ENCODE peak calls at places on chromosomes 7 and 10, in ten cellular contexts. One of them, this sample, is unnamed.

GRCh38 chr7:29488203-29488970 is 75.2 kb upstream of the PRR15 start:
- DNase-seq in cardiac fibroblast: peak
- DNase-seq in brain microvascular endothelial cell: no peak
- DNase-seq in hepatocyte: no peak
- DNase-seq in cardiac muscle cell: no peak
- DNase-seq in choroid plexus epithelial cell: peak
- DNase-seq in heart left ventricle: no peak
- DNase-seq in neural progenitor cell: no peak
- DNase-seq in fibroblast of lung: peak
- DNase-seq in stomach: no peak
- DNase-seq in this sample: no peak

GRCh38 chr10:72315611-72316385 is 38.9 kb downstream of the DNAJB12 start:
- DNase-seq in cardiac fibroblast: peak
- DNase-seq in brain microvascular endothelial cell: no peak
- DNase-seq in hepatocyte: peak
- DNase-seq in cardiac muscle cell: peak
- DNase-seq in choroid plexus epithelial cell: peak
- DNase-seq in heart left ventricle: peak
- DNase-seq in neural progenitor cell: no peak
- DNase-seq in fibroblast of lung: peak
- DNase-seq in stomach: peak
- DNase-seq in this sample: peak

GRCh38 chr10:71390435-71390820 is 6.3 kb upstream of the CDH23 start:
- DNase-seq in cardiac fibroblast: no peak
- DNase-seq in brain microvascular endothelial cell: no peak
- DNase-seq in hepatocyte: no peak
- DNase-seq in cardiac muscle cell: no peak
- DNase-seq in choroid plexus epithelial cell: no peak
- DNase-seq in heart left ventricle: no peak
- DNase-seq in neural progenitor cell: no peak
- DNase-seq in fibroblast of lung: no peak
- DNase-seq in stomach: no peak
- DNase-seq in this sample: no peak

GRCh38 chr10:133294189-133294588 is 14.5 kb downstream of the TUBGCP2 start:
- DNase-seq in cardiac fibroblast: no peak
- DNase-seq in brain microvascular endothelial cell: no peak
- DNase-seq in hepatocyte: no peak
- DNase-seq in cardiac muscle cell: no peak
- DNase-seq in choroid plexus epithelial cell: no peak
- DNase-seq in heart left ventricle: no peak
- DNase-seq in neural progenitor cell: no peak
- DNase-seq in fibroblast of lung: no peak
- DNase-seq in stomach: no peak
- DNase-seq in this sample: peak

GRCh38 chr10:74437822-74438221 is 286.8 kb downstream of the ADK start:
- DNase-seq in cardiac fibroblast: peak
- DNase-seq in brain microvascular endothelial cell: peak
- DNase-seq in hepatocyte: no peak
- DNase-seq in cardiac muscle cell: peak
- DNase-seq in choroid plexus epithelial cell: peak
- DNase-seq in heart left ventricle: no peak
- DNase-seq in neural progenitor cell: no peak
- DNase-seq in fibroblast of lung: peak
- DNase-seq in stomach: no peak
- DNase-seq in this sample: peak

GRCh38 chr10:103079946-103080345 is 113.1 kb downstream of the NT5C2 start:
- DNase-seq in cardiac fibroblast: no peak
- DNase-seq in brain microvascular endothelial cell: no peak
- DNase-seq in hepatocyte: no peak
- DNase-seq in cardiac muscle cell: no peak
- DNase-seq in choroid plexus epithelial cell: no peak
- DNase-seq in heart left ventricle: no peak
- DNase-seq in neural progenitor cell: no peak
- DNase-seq in fibroblast of lung: no peak
- DNase-seq in stomach: no peak
- DNase-seq in this sample: no peak

GRCh38 chr10:102537948-102538347 is 34.2 kb downstream of the SUFU start:
- DNase-seq in cardiac fibroblast: no peak
- DNase-seq in brain microvascular endothelial cell: no peak
- DNase-seq in hepatocyte: no peak
- DNase-seq in cardiac muscle cell: no peak
- DNase-seq in choroid plexus epithelial cell: no peak
- DNase-seq in heart left ventricle: no peak
- DNase-seq in neural progenitor cell: no peak
- DNase-seq in fibroblast of lung: no peak
- DNase-seq in stomach: no peak
- DNase-seq in this sample: no peak

GRCh38 chr7:150879345-150879744 is 27.0 kb downstream of the AOC1 start:
- DNase-seq in cardiac fibroblast: peak
- DNase-seq in brain microvascular endothelial cell: peak
- DNase-seq in hepatocyte: no peak
- DNase-seq in cardiac muscle cell: peak
- DNase-seq in choroid plexus epithelial cell: no peak
- DNase-seq in heart left ventricle: no peak
- DNase-seq in neural progenitor cell: no peak
- DNase-seq in fibroblast of lung: no peak
- DNase-seq in stomach: no peak
- DNase-seq in this sample: no peak

GRCh38 chr10:58435297-58435696 is 50.1 kb downstream of the TFAM start:
- DNase-seq in cardiac fibroblast: peak
- DNase-seq in brain microvascular endothelial cell: peak
- DNase-seq in hepatocyte: peak
- DNase-seq in cardiac muscle cell: peak
- DNase-seq in choroid plexus epithelial cell: peak
- DNase-seq in heart left ventricle: no peak
- DNase-seq in neural progenitor cell: no peak
- DNase-seq in fibroblast of lung: peak
- DNase-seq in stomach: no peak
- DNase-seq in this sample: peak

GRCh38 chr7:7761340-7761973 is 43.0 kb upstream of the RPA3 start:
- DNase-seq in cardiac fibroblast: peak
- DNase-seq in brain microvascular endothelial cell: no peak
- DNase-seq in hepatocyte: peak
- DNase-seq in cardiac muscle cell: peak
- DNase-seq in choroid plexus epithelial cell: peak
- DNase-seq in heart left ventricle: no peak
- DNase-seq in neural progenitor cell: no peak
- DNase-seq in fibroblast of lung: peak
- DNase-seq in stomach: no peak
- DNase-seq in this sample: peak
- TF ChIP-seq CTCF in cardiac fibroblast: peak
- TF ChIP-seq CTCF in brain microvascular endothelial cell: peak
- TF ChIP-seq CTCF in hepatocyte: peak
- TF ChIP-seq CTCF in cardiac muscle cell: peak
- TF ChIP-seq CTCF in choroid plexus epithelial cell: peak
- TF ChIP-seq CTCF in heart left ventricle: peak
- TF ChIP-seq CTCF in neural progenitor cell: no peak
- TF ChIP-seq CTCF in fibroblast of lung: peak
- TF ChIP-seq CTCF in stomach: peak
- TF ChIP-seq CTCF in this sample: peak

DNA sequence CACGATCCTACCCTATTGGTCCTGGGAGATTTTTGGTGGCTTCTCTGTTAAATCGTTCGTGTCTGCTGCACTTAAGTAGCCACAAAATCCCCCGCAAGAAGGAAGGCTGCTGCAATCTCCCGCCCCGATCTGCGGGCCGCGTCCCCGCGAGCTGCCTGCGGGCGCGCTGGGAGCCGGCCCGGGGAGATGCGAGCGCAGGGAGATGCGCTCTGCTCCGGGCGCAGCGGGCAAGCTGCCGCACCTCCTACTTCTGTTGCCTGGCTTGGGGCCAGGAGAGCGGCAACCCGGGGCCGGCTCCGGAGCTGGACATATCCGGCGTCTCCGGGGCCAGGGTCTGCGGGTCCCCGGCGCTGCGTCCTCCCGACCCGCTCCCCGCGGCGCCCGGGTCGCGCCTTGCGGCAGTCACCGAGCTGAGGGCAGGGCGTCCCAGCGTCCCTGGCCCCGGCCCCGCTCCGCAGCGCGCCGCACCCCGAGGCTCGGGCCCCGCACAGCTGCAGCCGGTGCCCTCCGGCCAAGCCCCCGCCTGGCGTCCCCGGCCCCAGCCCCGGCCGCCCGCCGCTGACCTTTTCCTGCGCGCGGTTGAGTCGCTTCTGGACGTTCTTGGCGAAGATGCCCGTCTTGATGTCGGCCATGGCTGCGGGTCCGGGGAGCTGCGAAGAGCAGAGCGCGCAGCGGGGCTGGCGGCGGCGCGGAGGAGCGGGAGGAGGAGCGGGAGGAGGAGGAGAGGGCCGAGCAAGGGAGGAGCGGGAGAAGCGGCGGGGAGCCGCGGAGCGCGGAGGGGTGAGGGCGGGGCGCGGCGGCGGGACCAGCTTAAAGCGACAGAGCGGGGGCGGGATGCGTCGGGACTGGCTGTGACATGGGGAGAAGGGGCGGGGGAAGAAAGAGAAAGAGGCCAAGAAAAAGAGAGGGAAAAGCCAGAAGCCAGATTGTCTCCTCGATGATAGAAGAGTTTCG is at the start of gene AMPH:
- DNase-seq in cardiac fibroblast: peak
- DNase-seq in brain microvascular endothelial cell: peak
- DNase-seq in hepatocyte: peak
- DNase-seq in cardiac muscle cell: peak
- DNase-seq in choroid plexus epithelial cell: peak
- DNase-seq in heart left ventricle: peak
- DNase-seq in neural progenitor cell: peak
- DNase-seq in fibroblast of lung: peak
- DNase-seq in stomach: no peak
- DNase-seq in this sample: peak
- H3K4me3 ChIP-seq in cardiac fibroblast: peak
- H3K4me3 ChIP-seq in brain microvascular endothelial cell: peak
- H3K4me3 ChIP-seq in hepatocyte: peak
- H3K4me3 ChIP-seq in cardiac muscle cell: peak
- H3K4me3 ChIP-seq in choroid plexus epithelial cell: peak
- H3K4me3 ChIP-seq in heart left ventricle: peak
- H3K4me3 ChIP-seq in neural progenitor cell: peak
- H3K4me3 ChIP-seq in fibroblast of lung: peak
- H3K4me3 ChIP-seq in stomach: peak
- H3K4me3 ChIP-seq in this sample: peak

DNA sequence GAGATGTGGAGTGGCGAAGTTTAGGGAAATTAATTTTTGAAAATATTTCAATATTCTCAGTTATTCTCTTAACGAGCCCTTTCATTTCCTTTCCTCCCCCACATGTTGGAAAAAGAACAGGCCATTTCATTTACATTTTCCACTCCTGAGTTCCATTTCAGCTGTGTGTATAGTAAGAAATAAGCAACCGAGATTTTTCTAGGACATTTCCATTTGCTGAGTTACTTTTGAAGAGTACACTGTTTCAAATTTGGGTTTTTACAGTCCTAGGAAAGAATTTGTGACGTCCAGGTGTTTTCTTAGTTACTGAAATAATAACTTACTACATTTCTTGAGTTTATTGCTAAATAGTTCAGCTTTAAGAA is 1.2 kb downstream of the SEPTIN7 start:
- DNase-seq in cardiac fibroblast: no peak
- DNase-seq in brain microvascular endothelial cell: no peak
- DNase-seq in hepatocyte: no peak
- DNase-seq in cardiac muscle cell: no peak
- DNase-seq in choroid plexus epithelial cell: no peak
- DNase-seq in heart left ventricle: no peak
- DNase-seq in neural progenitor cell: no peak
- DNase-seq in fibroblast of lung: no peak
- DNase-seq in stomach: no peak
- DNase-seq in this sample: no peak
- TF ChIP-seq CTCF in cardiac fibroblast: no peak
- TF ChIP-seq CTCF in brain microvascular endothelial cell: no peak
- TF ChIP-seq CTCF in hepatocyte: no peak
- TF ChIP-seq CTCF in cardiac muscle cell: no peak
- TF ChIP-seq CTCF in choroid plexus epithelial cell: no peak
- TF ChIP-seq CTCF in heart left ventricle: no peak
- TF ChIP-seq CTCF in neural progenitor cell: no peak
- TF ChIP-seq CTCF in fibroblast of lung: no peak
- TF ChIP-seq CTCF in stomach: no peak
- TF ChIP-seq CTCF in this sample: no peak

GRCh38 chr7:44372560-44373417 is 47.4 kb upstream of the CAMK2B start:
- DNase-seq in cardiac fibroblast: no peak
- DNase-seq in brain microvascular endothelial cell: no peak
- DNase-seq in hepatocyte: no peak
- DNase-seq in cardiac muscle cell: no peak
- DNase-seq in choroid plexus epithelial cell: peak
- DNase-seq in heart left ventricle: no peak
- DNase-seq in neural progenitor cell: no peak
- DNase-seq in fibroblast of lung: no peak
- DNase-seq in stomach: no peak
- DNase-seq in this sample: peak

GRCh38 chr7:44373418-44373740 is 48.0 kb upstream of the CAMK2B start:
- DNase-seq in cardiac fibroblast: no peak
- DNase-seq in brain microvascular endothelial cell: no peak
- DNase-seq in hepatocyte: no peak
- DNase-seq in cardiac muscle cell: no peak
- DNase-seq in choroid plexus epithelial cell: no peak
- DNase-seq in heart left ventricle: no peak
- DNase-seq in neural progenitor cell: no peak
- DNase-seq in fibroblast of lung: no peak
- DNase-seq in stomach: no peak
- DNase-seq in this sample: no peak

GRCh38 chr7:44368885-44369284 is 43.5 kb upstream of the CAMK2B start:
- DNase-seq in cardiac fibroblast: no peak
- DNase-seq in brain microvascular endothelial cell: no peak
- DNase-seq in hepatocyte: no peak
- DNase-seq in cardiac muscle cell: no peak
- DNase-seq in choroid plexus epithelial cell: no peak
- DNase-seq in heart left ventricle: no peak
- DNase-seq in neural progenitor cell: no peak
- DNase-seq in fibroblast of lung: no peak
- DNase-seq in stomach: no peak
- DNase-seq in this sample: peak

GRCh38 chr7:44368455-44368854 is 43.1 kb upstream of the CAMK2B start:
- DNase-seq in cardiac fibroblast: no peak
- DNase-seq in brain microvascular endothelial cell: no peak
- DNase-seq in hepatocyte: no peak
- DNase-seq in cardiac muscle cell: no peak
- DNase-seq in choroid plexus epithelial cell: no peak
- DNase-seq in heart left ventricle: no peak
- DNase-seq in neural progenitor cell: no peak
- DNase-seq in fibroblast of lung: no peak
- DNase-seq in stomach: peak
- DNase-seq in this sample: no peak

GRCh38 chr7:44367475-44368030 is 42.2 kb upstream of the CAMK2B start:
- DNase-seq in cardiac fibroblast: no peak
- DNase-seq in brain microvascular endothelial cell: no peak
- DNase-seq in hepatocyte: no peak
- DNase-seq in cardiac muscle cell: no peak
- DNase-seq in choroid plexus epithelial cell: no peak
- DNase-seq in heart left ventricle: no peak
- DNase-seq in neural progenitor cell: no peak
- DNase-seq in fibroblast of lung: no peak
- DNase-seq in stomach: peak
- DNase-seq in this sample: no peak
- H3K4me3 ChIP-seq in cardiac fibroblast: no peak
- H3K4me3 ChIP-seq in brain microvascular endothelial cell: no peak
- H3K4me3 ChIP-seq in hepatocyte: no peak
- H3K4me3 ChIP-seq in cardiac muscle cell: no peak
- H3K4me3 ChIP-seq in choroid plexus epithelial cell: no peak
- H3K4me3 ChIP-seq in heart left ventricle: no peak
- H3K4me3 ChIP-seq in neural progenitor cell: no peak
- H3K4me3 ChIP-seq in fibroblast of lung: no peak
- H3K4me3 ChIP-seq in stomach: no peak
- H3K4me3 ChIP-seq in this sample: no peak

GRCh38 chr7:128010392-128011078 is 20.7 kb downstream of the LRRC4 start:
- DNase-seq in cardiac fibroblast: no peak
- DNase-seq in brain microvascular endothelial cell: no peak
- DNase-seq in hepatocyte: no peak
- DNase-seq in cardiac muscle cell: no peak
- DNase-seq in choroid plexus epithelial cell: no peak
- DNase-seq in heart left ventricle: no peak
- DNase-seq in neural progenitor cell: peak
- DNase-seq in fibroblast of lung: no peak
- DNase-seq in stomach: no peak
- DNase-seq in this sample: no peak
- TF ChIP-seq CTCF in cardiac fibroblast: peak
- TF ChIP-seq CTCF in brain microvascular endothelial cell: peak
- TF ChIP-seq CTCF in hepatocyte: peak
- TF ChIP-seq CTCF in cardiac muscle cell: peak
- TF ChIP-seq CTCF in choroid plexus epithelial cell: peak
- TF ChIP-seq CTCF in heart left ventricle: no peak
- TF ChIP-seq CTCF in neural progenitor cell: peak
- TF ChIP-seq CTCF in fibroblast of lung: peak
- TF ChIP-seq CTCF in stomach: no peak
- TF ChIP-seq CTCF in this sample: no peak